ENCODE peak calls at places on chromosomes 16 and 17, in four cellular contexts. D is MM.1S, E is H9, I is keratinocyte. U is an unnamed sample. For H3K9me3, the result is how much of the 10 kb centered on the place peaks cover.

GRCh38 chr17:50180593-50180992 is 14.8 kb downstream of the SGCA start:
- DNase-seq in D (no peak), E (no peak), I (no peak), U (no peak)

GRCh38 chr17:83052241-83052564 is 27.2 kb upstream of the METRNL start:
- DNase-seq in D (no peak), E (no peak), I (no peak), U (no peak)

GRCh38 chr16:13343981-13344380 is 442.6 kb downstream of the SHISA9 start:
- DNase-seq in D (no peak), E (no peak), I (no peak), U (no peak)

GRCh38 chr17:15257316-15257925 is 7.7 kb downstream of the PMP22 start:
- DNase-seq in D (peak), E (peak), I (peak), U (peak)

GRCh38 chr16:25546781-25547180 is 145.0 kb upstream of the HS3ST4 start:
- DNase-seq in D (no peak), E (no peak), I (no peak), U (no peak)

GRCh38 chr16:10180771-10181163 is 1.5 kb downstream of the GRIN2A start:
- DNase-seq in D (peak), E (peak), I (no peak), U (peak)

GRCh38 chr17:82890339-82890730 is 50.5 kb upstream of the ZNF750 start:
- DNase-seq in D (no peak), E (no peak), I (no peak), U (no peak)

GRCh38 chr16:89841275-89841674 is 13.0 kb downstream of the SPIRE2 start:
- DNase-seq in D (no peak), E (no peak), I (no peak), U (peak)

GRCh38 chr17:28747046-28747691 is 3.4 kb downstream of the TRAF4 start:
- DNase-seq in D (no peak), E (peak), I (no peak), U (no peak)

GRCh38 chr17:1203111-1203966 is 23.6 kb upstream of the ABR start:
- DNase-seq in D (no peak), E (peak), I (peak), U (peak)

DNA sequence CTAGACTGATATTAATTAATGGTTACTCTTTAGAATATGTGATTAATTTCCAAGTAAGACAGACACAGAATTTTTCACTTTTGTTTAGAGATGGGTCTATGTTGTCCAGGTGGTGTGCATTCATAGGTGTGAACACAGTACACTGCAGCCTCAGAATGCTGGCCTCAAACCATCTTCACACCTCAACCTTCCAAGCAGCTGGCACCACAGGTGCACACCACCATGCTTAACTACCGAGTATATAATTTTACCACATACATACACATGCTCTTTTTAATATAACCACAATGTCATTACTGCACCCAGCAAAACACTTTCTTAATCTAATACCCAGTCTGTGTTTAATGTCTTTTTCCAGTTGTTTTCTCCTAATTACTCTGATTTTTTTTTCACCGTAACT is 23.9 kb downstream of the N4BP1 start:
- DNase-seq in D (no peak), E (no peak), I (no peak), U (no peak)
- H3K9me3 ChIP-seq in D (under half), E (under half), I (under half), U (under half)

GRCh38 chr17:74697477-74697876 is 15.2 kb downstream of the CD300LF start:
- DNase-seq in D (no peak), E (no peak), I (no peak), U (no peak)
- H3K4me2 ChIP-seq in D (no peak), E (no peak), I (no peak), U (no peak)

DNA sequence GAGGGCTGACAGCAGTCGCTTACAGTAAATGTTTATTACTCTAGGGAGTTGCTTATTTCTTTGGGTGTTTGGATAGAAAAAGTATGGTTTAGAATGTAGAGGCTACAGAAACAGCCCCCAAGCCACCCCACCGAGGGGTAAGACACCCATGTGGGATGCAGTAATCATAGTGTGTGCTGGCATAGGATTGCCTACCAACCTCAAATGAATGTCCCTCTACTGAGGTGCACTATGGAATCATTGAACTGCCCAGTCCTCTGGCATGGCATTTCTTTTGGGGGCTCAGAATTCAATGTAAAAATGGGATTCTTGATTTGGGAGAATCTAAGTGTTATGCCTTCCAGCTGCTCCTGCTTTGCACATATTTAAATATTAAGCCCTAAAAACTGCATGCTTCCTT is 46.8 kb downstream of the ZNF267 start:
- DNase-seq in D (no peak), E (no peak), I (no peak), U (no peak)
- H3K9me3 ChIP-seq in D (under half), E (half or more), I (under half), U (half or more)

GRCh38 chr16:81544261-81544660 is 99.7 kb downstream of the CMIP start:
- DNase-seq in D (no peak), E (no peak), I (no peak), U (no peak)
- H3K4me2 ChIP-seq in D (no peak), E (no peak), I (no peak), U (no peak)

GRCh38 chr16:49504023-49504364 is 130.4 kb downstream of the C16orf78 start:
- DNase-seq in D (no peak), E (no peak), I (no peak), U (no peak)
- H3K9me3 ChIP-seq in D (under half), E (under half), I (under half), U (under half)

GRCh38 chr17:78316867-78317816 is 42.7 kb downstream of the SOCS3 start:
- DNase-seq in D (no peak), E (peak), I (no peak), U (no peak)

GRCh38 chr17:78313735-78314648 is 45.9 kb downstream of the SOCS3 start:
- DNase-seq in D (peak), E (peak), I (no peak), U (peak)

GRCh38 chr17:78316115-78316866 is 43.6 kb downstream of the SOCS3 start:
- DNase-seq in D (no peak), E (peak), I (no peak), U (no peak)

GRCh38 chr17:78314683-78315354 is 45.1 kb downstream of the SOCS3 start:
- DNase-seq in D (no peak), E (no peak), I (no peak), U (no peak)

GRCh38 chr17:78315355-78316114 is 44.3 kb downstream of the SOCS3 start:
- DNase-seq in D (no peak), E (no peak), I (peak), U (no peak)
- H3K4me2 ChIP-seq in D (no peak), E (no peak), I (peak), U (no peak)

GRCh38 chr16:35841632-35842031 is 2382.2 kb downstream of the TP53TG3F start:
- DNase-seq in D (no peak), E (no peak), I (no peak), U (no peak)
- H3K9me3 ChIP-seq in D (under half), E (half or more), I (under half), U (under half)

GRCh38 chr16:64907844-64908243 is 214.0 kb downstream of the CDH11 start:
- DNase-seq in D (no peak), E (no peak), I (no peak), U (no peak)

GRCh38 chr16:64910351-64910750 is 211.5 kb downstream of the CDH11 start:
- DNase-seq in D (no peak), E (peak), I (no peak), U (no peak)
- H3K4me2 ChIP-seq in D (no peak), E (no peak), I (no peak), U (no peak)

DNA sequence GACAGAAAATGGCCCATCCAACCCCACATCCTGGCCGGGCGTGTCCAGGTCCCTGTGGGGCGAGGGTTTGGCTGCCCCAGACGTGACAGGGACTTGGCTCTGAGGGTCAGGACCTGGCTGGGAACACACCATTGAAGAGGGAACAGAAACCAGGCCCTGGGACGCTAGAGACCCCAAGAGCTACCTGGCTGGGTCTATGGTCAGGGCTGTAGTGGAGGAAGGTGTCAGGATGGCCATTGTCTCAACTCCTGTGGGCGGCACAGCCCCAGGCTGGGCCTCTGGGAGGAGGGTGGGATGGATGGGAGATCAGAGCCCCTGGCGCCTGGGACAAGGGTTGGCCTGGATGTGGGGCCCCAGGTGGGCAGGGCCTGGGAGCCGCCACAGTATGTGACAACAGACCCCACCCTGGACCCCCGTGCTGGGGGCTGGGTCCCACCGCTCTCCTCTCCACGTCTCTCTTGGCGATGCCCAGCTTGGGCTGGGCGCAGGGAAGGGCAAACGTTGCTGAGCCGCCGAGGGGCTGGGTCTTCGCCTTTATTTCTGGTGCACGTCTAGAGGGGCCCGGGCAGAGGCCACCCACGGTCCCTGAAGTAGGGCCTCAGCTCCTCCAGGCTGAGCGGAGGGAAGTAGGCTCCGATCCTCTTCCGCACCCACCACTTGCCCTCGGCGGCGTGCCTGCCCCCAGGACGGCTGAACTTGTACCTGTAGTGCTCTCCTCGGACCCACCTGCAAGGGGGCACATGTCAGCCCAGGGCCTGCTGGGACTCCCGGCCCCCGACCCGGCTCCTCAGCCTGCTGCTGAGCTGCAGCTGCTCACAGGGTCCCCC is 53.7 kb upstream of the GNG13 start:
- DNase-seq in D (no peak), E (no peak), I (no peak), U (no peak)
- H3K9me3 ChIP-seq in D (under half), E (under half), I (under half), U (under half)

GRCh38 chr17:59643159-59643857 is 23.6 kb downstream of the CLTC start:
- DNase-seq in D (no peak), E (no peak), I (no peak), U (peak)

GRCh38 chr17:59638553-59638952 is 18.9 kb downstream of the CLTC start:
- DNase-seq in D (no peak), E (no peak), I (no peak), U (no peak)

GRCh38 chr17:59642535-59642934 is 22.8 kb downstream of the CLTC start:
- DNase-seq in D (no peak), E (no peak), I (no peak), U (no peak)

GRCh38 chr17:59647288-59647687 is 27.6 kb downstream of the CLTC start:
- DNase-seq in D (no peak), E (no peak), I (no peak), U (no peak)

DNA sequence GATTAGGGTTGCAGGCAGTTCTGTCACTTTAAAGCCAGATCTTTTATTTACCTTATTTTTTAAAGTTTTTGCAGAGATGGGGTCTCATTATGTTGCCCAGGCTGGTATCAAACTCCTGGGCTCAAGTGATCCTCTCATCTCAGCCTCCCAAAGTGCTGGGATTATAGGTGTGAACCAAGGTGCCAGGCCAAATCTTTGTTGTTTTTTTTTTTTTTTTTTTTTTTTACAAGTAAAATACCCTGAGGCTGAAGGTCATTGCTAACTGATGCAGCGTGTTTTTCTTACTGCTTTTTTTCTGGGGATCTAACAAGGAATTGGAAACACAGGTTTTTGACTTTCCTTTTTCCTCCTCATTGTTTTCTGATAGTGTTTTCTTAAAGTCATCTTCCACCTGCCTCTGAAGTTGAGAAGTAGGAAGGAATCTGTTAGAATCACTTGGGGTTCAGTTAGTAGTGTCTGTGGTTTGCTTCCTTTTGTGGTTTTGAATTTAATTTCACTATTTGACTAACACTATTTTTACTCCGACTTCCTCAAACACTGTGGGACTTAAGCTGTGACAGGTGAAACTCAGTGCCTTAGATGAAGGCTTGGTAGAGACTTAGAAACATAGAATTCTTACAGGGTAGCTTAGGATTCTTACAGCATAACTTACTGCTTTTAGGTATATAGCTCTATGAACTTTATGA is 22.2 kb downstream of the CLTC start:
- DNase-seq in D (peak), E (no peak), I (no peak), U (peak)
- H3K4me2 ChIP-seq in D (peak), E (no peak), I (no peak), U (peak)